ENCODE peak calls at places on chromosomes 2 and 18, in four cellular contexts. O, P, U and B are unnamed samples.

GRCh38 chr18:55314615-55315237 is 273.3 kb downstream of the TCF4 start:
- DNase-seq in O (no peak), P (no peak), U (no peak), B (no peak)

GRCh38 chr18:5894613-5895299 is 566 bp downstream of the TMEM200C start:
- DNase-seq in O (no peak), P (no peak), U (peak), B (peak)

GRCh38 chr2:96954490-96954846 is 31.9 kb downstream of the FAM178B start:
- DNase-seq in O (peak), P (no peak), U (no peak), B (no peak)

GRCh38 chr2:127359520-127359919 is 28.3 kb downstream of the MAP3K2 start:
- DNase-seq in O (no peak), P (no peak), U (no peak), B (no peak)

GRCh38 chr2:37156071-37156856 is 516 bp downstream of the EIF2AK2 start:
- DNase-seq in O (no peak), P (peak), U (peak), B (peak)

GRCh38 chr2:174553811-174554493 is 43.7 kb downstream of the WIPF1 start:
- DNase-seq in O (no peak), P (no peak), U (no peak), B (no peak)

GRCh38 chr2:143128681-143129580 is at the start of gene ARHGAP15:
- DNase-seq in O (peak), P (no peak), U (no peak), B (no peak)

GRCh38 chr2:27152102-27152795 is 3.4 kb downstream of the TCF23 start:
- DNase-seq in O (no peak), P (peak), U (no peak), B (no peak)

GRCh38 chr2:68994864-68995263 is 18.1 kb upstream of the ANTXR1 start:
- DNase-seq in O (no peak), P (no peak), U (no peak), B (no peak)

GRCh38 chr2:74481961-74482800 is 617 bp downstream of the CCDC142 start:
- DNase-seq in O (no peak), P (no peak), U (peak), B (peak)

GRCh38 chr2:217647925-217648324 is 354.9 kb downstream of the TNS1 start:
- DNase-seq in O (no peak), P (peak), U (no peak), B (no peak)

GRCh38 chr2:167345559-167345958 is 457.3 kb downstream of the XIRP2 start:
- DNase-seq in O (no peak), P (no peak), U (no peak), B (no peak)

GRCh38 chr2:55419236-55419513 is 481 bp downstream of the CCDC88A start:
- DNase-seq in O (no peak), P (no peak), U (no peak), B (peak)

GRCh38 chr2:172246649-172247048 is 143.9 kb upstream of the DLX2 start:
- DNase-seq in O (no peak), P (peak), U (no peak), B (no peak)

GRCh38 chr2:28950941-28951630 is 30.0 kb upstream of the TOGARAM2 start:
- DNase-seq in O (no peak), P (no peak), U (no peak), B (no peak)

DNA sequence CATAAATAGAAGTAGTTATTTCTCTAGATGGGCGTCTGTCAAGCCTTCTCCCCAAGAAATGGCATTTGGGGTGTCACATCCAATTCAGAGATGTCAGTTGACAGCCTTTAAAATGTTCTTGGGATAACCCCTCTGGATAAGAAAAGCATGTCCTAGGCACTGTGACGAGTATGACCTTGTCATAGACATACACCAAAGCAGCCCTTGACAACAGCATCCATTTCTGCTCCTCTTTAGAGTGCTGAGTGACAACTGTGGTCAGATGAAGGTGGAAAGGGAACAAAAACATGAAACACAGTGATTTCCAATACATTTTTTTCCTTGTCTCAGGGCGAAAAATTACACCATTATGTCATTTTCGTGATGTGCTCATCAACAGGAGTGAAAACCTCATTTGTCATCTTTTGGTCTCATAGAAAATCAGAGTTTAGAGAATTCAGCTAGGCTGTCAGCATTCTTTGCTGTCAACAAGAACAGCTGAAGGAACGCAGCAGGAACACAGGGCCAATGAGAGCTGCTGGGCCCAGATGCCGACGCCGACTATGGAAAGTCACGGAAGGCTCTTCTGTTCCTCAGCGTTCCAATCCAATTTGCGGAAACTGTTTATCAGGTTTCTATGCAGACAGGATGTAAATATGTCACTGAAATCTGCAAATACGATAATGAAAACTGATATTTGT is 193.2 kb downstream of the ICOS start:
- DNase-seq in O (no peak), P (no peak), U (peak), B (no peak)
- TF ChIP-seq SP1 in O (no peak), P (no peak), U (no peak), B (no peak)

GRCh38 chr2:121856358-121856757 is 100.9 kb downstream of the TSN start:
- DNase-seq in O (no peak), P (no peak), U (no peak), B (no peak)

GRCh38 chr2:121862286-121862685 is 106.8 kb downstream of the TSN start:
- DNase-seq in O (no peak), P (no peak), U (no peak), B (no peak)

GRCh38 chr2:121858406-121858805 is 103.0 kb downstream of the TSN start:
- DNase-seq in O (no peak), P (no peak), U (no peak), B (no peak)

GRCh38 chr2:121858847-121859246 is 103.4 kb downstream of the TSN start:
- DNase-seq in O (no peak), P (no peak), U (no peak), B (no peak)

DNA sequence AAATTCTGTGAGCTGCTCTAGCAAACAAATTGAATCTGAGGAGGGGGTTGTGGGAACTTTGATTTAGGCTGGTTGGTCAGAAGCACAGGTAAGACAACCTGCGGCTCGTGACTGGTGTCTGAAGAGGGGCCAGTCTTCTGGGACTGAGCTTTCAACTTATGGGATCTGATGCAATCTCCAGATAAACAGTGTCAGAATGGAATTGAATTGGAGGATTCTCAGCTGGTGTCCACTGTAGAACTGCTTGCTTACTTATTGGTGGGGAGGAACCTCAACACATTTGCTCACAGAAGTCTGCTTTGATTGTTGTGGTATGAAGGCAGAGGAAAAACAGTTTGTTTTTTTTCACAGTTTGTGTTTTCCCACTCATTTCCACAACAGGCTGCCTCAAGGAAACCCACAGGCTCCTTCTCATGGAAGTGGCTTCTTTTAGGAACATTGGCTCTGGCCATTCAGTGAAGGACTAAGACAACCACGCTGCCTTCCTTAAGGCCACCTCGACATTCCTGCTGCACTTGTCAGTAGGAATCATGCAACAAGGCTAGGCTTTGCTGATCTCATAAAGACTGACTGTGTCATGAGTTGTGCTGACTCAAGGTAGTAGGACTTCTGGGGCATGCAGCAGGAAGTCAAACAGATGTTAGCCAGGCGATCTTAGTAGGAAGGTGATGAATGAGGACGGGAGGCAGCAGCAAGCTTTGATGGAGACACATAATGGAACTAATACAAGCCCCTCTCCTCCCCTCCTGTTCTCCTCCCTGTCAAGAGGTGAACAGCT is 104.8 kb downstream of the TSN start:
- DNase-seq in O (no peak), P (no peak), U (no peak), B (no peak)
- TF ChIP-seq SUZ12 in O (no peak), P (no peak), U (no peak), B (no peak)

GRCh38 chr2:207121784-207122183 is 44.0 kb downstream of the KLF7 start:
- DNase-seq in O (no peak), P (no peak), U (no peak), B (no peak)
- TF ChIP-seq SP1 in O (no peak), P (no peak), U (no peak), B (no peak)

DNA sequence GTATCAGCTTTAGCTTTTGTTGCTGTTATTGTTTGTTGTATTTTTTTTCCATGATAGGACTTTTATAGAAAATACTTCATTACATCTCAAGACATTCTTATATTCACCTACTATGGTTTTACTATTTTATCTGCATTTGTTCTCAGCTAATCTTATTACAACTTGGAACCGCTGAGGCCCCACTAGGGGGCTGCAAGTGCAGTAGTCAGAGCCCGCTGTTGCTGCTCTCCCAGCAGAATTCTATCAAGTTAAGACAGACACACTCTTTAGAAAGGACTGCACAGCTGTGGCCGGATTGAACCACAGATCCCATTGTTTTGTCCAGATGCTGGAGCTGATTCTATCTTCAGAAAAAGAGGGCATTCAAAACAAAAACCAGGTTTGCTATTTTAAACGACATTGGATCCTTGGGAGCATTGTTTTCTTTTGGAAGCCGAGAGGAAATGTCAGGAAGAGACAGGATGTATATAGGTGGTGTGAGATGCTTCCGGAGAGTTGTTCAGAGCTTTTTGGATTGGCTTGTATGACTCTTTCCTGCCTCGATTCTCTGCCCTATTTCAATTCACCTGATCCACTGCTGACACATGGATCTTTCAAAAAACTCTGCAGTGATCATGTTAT is 105.7 kb upstream of the GAREM1 start:
- DNase-seq in O (no peak), P (peak), U (no peak), B (peak)
- TF ChIP-seq SUZ12 in O (no peak), P (no peak), U (no peak), B (no peak)

DNA sequence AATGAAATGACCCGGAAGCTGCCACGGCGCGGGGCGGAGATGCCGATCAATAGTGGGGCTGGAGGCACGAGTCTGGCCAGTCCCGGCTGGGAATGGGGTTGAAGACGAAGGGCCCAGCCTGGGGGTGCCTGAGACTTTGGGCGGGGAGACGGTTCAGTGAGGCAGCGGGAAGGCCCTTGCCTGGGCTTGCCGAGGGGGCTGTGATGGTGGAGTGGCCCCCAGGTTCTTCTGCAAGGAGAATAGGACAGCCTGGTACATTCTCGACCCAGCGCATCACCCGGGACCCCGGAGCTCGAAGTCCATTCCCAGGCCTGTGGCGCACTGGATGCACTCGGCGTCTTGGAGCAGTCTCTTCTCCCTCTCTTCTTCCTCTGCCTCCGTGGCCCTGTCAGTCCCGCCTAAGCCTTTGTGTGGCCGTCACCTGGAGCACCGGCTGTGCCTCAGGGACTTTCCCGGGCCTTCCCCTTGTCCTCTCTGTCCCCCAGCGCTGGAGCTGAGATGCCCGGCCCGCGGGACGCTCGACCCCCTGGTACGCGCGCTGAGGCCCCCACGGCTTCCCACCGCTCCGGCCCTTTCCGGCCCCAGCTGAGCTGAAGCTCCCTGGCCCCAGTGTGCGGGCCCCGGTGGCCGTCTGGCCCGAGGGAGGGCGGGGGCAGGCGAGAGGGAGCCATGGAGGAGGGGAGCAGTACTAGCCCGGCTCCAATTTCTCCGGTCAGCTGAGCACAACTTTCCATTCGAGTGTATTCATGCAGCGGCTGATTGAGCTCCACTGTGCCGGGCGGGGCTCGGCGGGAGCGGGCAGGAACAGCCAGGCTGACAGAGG is 8.0 kb downstream of the SIX3 start:
- DNase-seq in O (no peak), P (no peak), U (peak), B (peak)
- TF ChIP-seq SP1 in O (no peak), P (no peak), U (no peak), B (no peak)

DNA sequence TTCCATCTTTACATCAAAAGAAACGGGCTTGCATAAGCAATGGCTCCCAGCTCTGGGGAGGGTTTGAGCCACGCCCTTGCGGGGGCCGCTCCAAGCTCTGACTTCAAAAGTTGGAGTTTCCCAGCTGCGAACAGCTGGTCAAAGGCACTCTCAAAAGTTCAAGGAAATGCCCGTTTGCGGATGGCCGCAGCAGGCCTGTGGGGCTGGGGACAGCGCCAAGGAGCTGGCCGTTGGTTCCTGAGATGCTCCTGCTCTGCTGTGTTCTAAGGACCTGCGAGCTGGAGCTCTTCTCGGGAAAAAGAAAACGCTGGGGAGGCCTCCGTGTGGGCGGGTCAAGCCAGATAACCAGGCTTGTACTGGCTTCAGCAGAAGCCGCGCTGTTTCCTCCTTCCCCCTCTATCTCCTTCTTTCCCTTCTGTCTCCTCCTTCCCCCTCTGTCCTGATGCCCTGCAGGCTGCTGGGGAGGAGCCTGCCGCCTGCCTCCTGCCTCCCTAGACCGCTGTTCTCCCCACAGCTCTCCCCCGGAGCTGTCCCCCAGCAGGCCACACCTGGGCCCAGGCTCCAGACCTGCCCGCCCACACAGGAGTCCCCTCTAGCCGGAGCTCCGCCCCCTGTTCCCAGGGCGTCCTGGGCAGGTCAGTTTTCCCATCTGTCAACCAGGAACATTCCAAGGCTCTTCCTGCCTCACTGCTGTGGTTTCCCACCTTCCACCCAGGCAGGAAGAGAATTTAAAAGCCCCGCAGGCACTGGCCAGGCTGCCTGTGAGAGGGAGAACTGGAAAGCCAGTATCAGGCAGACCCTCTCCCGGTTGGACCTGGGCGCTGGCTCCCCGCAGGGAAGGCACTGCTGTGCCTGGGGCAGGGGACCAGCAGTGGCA is 14.1 kb downstream of the KLF11 start:
- DNase-seq in O (no peak), P (peak), U (peak), B (peak)
- TF ChIP-seq SUZ12 in O (no peak), P (no peak), U (no peak), B (no peak)

GRCh38 chr18:44651453-44651852 is 29.2 kb upstream of the SETBP1 start:
- DNase-seq in O (no peak), P (no peak), U (no peak), B (no peak)
- TF ChIP-seq SP1 in O (no peak), P (no peak), U (no peak), B (no peak)

GRCh38 chr2:113060396-113060795 is 1.4 kb downstream of the IL36RN start:
- DNase-seq in O (no peak), P (no peak), U (no peak), B (no peak)
- TF ChIP-seq SUZ12 in O (no peak), P (no peak), U (no peak), B (no peak)